ENCODE peak calls at places on chromosomes 4 and X, in seven cellular contexts. I, Z, S, H, R, E and F are unnamed samples.

GRCh38 chrX:138255373-138255772 is 456.1 kb downstream of the FGF13 start:
- DNase-seq in R (no peak), I (no peak), S (no peak), E (no peak), Z (no peak), H (no peak), F (no peak)

GRCh38 chr4:38422850-38423249 is 241.1 kb upstream of the KLF3 start:
- DNase-seq in Z (no peak), R (no peak), E (no peak), H (no peak), S (no peak), I (no peak), F (no peak)

GRCh38 chr4:2256156-2256731 is 5.7 kb downstream of the MXD4 start:
- DNase-seq in R (no peak), S (no peak), H (no peak), Z (no peak), E (peak), I (no peak), F (no peak)

GRCh38 chr4:137536789-137537561 is 4.7 kb upstream of the PCDH18 start:
- DNase-seq in E (no peak), I (no peak), Z (no peak), S (peak), R (no peak), H (peak), F (no peak)

GRCh38 chr4:103948244-103949018 is 228.6 kb upstream of the TACR3 start:
- DNase-seq in I (no peak), R (peak), Z (no peak), H (peak), S (peak), E (no peak), F (no peak)

GRCh38 chrX:80708781-80709180 is 100.9 kb downstream of the BRWD3 start:
- DNase-seq in I (no peak), H (no peak), R (no peak), S (no peak), E (no peak), Z (no peak), F (no peak)

GRCh38 chr4:119955256-119955655 is 111.4 kb downstream of the MAD2L1 start:
- DNase-seq in R (no peak), I (peak), E (no peak), Z (no peak), H (no peak), S (no peak), F (no peak)

GRCh38 chr4:60422440-60422839 is 777.7 kb upstream of the ADGRL3 start:
- DNase-seq in H (peak), S (peak), I (no peak), E (no peak), R (no peak), Z (no peak), F (no peak)

GRCh38 chr4:37805091-37805490 is 21.4 kb upstream of the PGM2 start:
- DNase-seq in S (no peak), R (no peak), H (no peak), I (no peak), E (no peak), Z (no peak), F (no peak)

GRCh38 chrX:16946361-16946964 is at the start of gene REPS2:
- DNase-seq in Z (no peak), E (peak), H (peak), R (peak), S (peak), I (peak), F (peak)
- TF ChIP-seq CTCF in Z (no peak), E (peak), H (no peak), R (no peak), S (no peak), I (no peak), F (peak)

GRCh38 chr4:47876310-47876709 is 38.1 kb downstream of the NFXL1 start:
- DNase-seq in I (no peak), E (no peak), R (no peak), Z (no peak), S (no peak), H (no peak), F (no peak)
- TF ChIP-seq CTCF in I (no peak), E (no peak), R (no peak), Z (no peak), S (no peak), H (no peak), F (no peak)

GRCh38 chrX:112218388-112218787 is 135.8 kb upstream of the TRPC5 start:
- DNase-seq in I (no peak), H (no peak), E (no peak), R (no peak), Z (no peak), S (no peak), F (no peak)
- TF ChIP-seq CTCF in I (no peak), H (no peak), E (no peak), R (no peak), Z (no peak), S (no peak), F (no peak)

GRCh38 chr4:127809173-127809800 is 27.2 kb downstream of the HSPA4L start:
- DNase-seq in I (no peak), E (no peak), R (no peak), Z (no peak), S (no peak), H (no peak), F (no peak)
- TF ChIP-seq CTCF in I (peak), E (no peak), R (no peak), Z (peak), S (no peak), H (peak), F (peak)

GRCh38 chr4:16581117-16581516 is 317.3 kb downstream of the LDB2 start:
- DNase-seq in S (no peak), I (no peak), E (no peak), Z (no peak), R (no peak), H (no peak), F (no peak)

GRCh38 chr4:16573744-16574143 is 324.7 kb downstream of the LDB2 start:
- DNase-seq in E (no peak), Z (peak), S (peak), H (peak), I (no peak), R (no peak), F (no peak)

GRCh38 chr4:16574981-16575380 is 323.5 kb downstream of the LDB2 start:
- DNase-seq in I (no peak), R (no peak), S (no peak), H (no peak), Z (no peak), E (no peak), F (no peak)

GRCh38 chr4:16579866-16580265 is 318.6 kb downstream of the LDB2 start:
- DNase-seq in H (no peak), Z (no peak), R (no peak), S (no peak), I (no peak), E (no peak), F (no peak)

GRCh38 chr4:16577177-16577576 is 321.3 kb downstream of the LDB2 start:
- DNase-seq in E (no peak), R (no peak), Z (no peak), S (no peak), H (no peak), I (no peak), F (no peak)
- TF ChIP-seq CTCF in E (no peak), R (no peak), Z (no peak), S (no peak), H (no peak), I (no peak), F (no peak)

GRCh38 chrX:121322159-121322558 is 274.7 kb downstream of the GLUD2 start:
- DNase-seq in E (no peak), R (peak), S (peak), H (peak), I (peak), Z (no peak), F (no peak)
- TF ChIP-seq CTCF in E (no peak), R (peak), S (peak), H (peak), I (peak), Z (no peak), F (peak)

GRCh38 chr4:166252487-166253402 is 379.7 kb downstream of the TLL1 start:
- DNase-seq in H (peak), E (no peak), R (peak), I (peak), Z (no peak), S (peak), F (no peak)
- TF ChIP-seq CTCF in H (peak), E (peak), R (peak), I (peak), Z (peak), S (peak), F (peak)